ENCODE peak calls at places on chromosome 2, in four cellular contexts. One of them, this sample, is unnamed.

GRCh38 chr2:31304831-31305230 is 70.9 kb downstream of the EHD3 start:
- DNase-seq in dorsolateral prefrontal cortex: no peak
- DNase-seq in HTR-8/SVneo: no peak
- DNase-seq in tibial artery: no peak
- DNase-seq in this sample: no peak

GRCh38 chr2:212364586-212364985 is 174.0 kb downstream of the ERBB4 start:
- DNase-seq in HTR-8/SVneo: no peak
- DNase-seq in tibial artery: no peak
- DNase-seq in dorsolateral prefrontal cortex: no peak
- DNase-seq in this sample: no peak

GRCh38 chr2:96265349-96265839 is 403 bp downstream of the TMEM127 start:
- DNase-seq in dorsolateral prefrontal cortex: peak
- DNase-seq in HTR-8/SVneo: peak
- DNase-seq in tibial artery: peak
- DNase-seq in this sample: no peak

GRCh38 chr2:18924905-18925691 is 335.7 kb upstream of the NT5C1B start:
- DNase-seq in tibial artery: no peak
- DNase-seq in dorsolateral prefrontal cortex: no peak
- DNase-seq in HTR-8/SVneo: peak
- DNase-seq in this sample: no peak

GRCh38 chr2:172516299-172516698 is 39.6 kb upstream of the PDK1 start:
- DNase-seq in dorsolateral prefrontal cortex: no peak
- DNase-seq in HTR-8/SVneo: no peak
- DNase-seq in tibial artery: no peak
- DNase-seq in this sample: no peak

GRCh38 chr2:98952971-98953370 is 16.9 kb upstream of the CRACDL start:
- DNase-seq in tibial artery: no peak
- DNase-seq in dorsolateral prefrontal cortex: no peak
- DNase-seq in HTR-8/SVneo: no peak
- DNase-seq in this sample: no peak

GRCh38 chr2:25493207-25493606 is 151.5 kb upstream of the DNMT3A start:
- DNase-seq in tibial artery: no peak
- DNase-seq in HTR-8/SVneo: no peak
- DNase-seq in dorsolateral prefrontal cortex: no peak
- DNase-seq in this sample: no peak

GRCh38 chr2:72920317-72921087 is 3.2 kb downstream of the EMX1 start:
- DNase-seq in dorsolateral prefrontal cortex: no peak
- DNase-seq in tibial artery: no peak
- DNase-seq in HTR-8/SVneo: no peak
- DNase-seq in this sample: no peak

GRCh38 chr2:55482186-55482945 is 37.2 kb upstream of the CFAP36 start:
- DNase-seq in dorsolateral prefrontal cortex: no peak
- DNase-seq in tibial artery: no peak
- DNase-seq in HTR-8/SVneo: peak
- DNase-seq in this sample: no peak

GRCh38 chr2:68646303-68646702 is 2.9 kb downstream of the PROKR1 start:
- DNase-seq in HTR-8/SVneo: no peak
- DNase-seq in dorsolateral prefrontal cortex: no peak
- DNase-seq in tibial artery: no peak
- DNase-seq in this sample: no peak

GRCh38 chr2:22855081-22855480 is 529.9 kb upstream of the KLHL29 start:
- DNase-seq in HTR-8/SVneo: no peak
- DNase-seq in dorsolateral prefrontal cortex: no peak
- DNase-seq in tibial artery: no peak
- DNase-seq in this sample: peak

GRCh38 chr2:236215761-236216333 is 47.7 kb upstream of the GBX2 start:
- DNase-seq in tibial artery: no peak
- DNase-seq in HTR-8/SVneo: no peak
- DNase-seq in dorsolateral prefrontal cortex: no peak
- DNase-seq in this sample: no peak

GRCh38 chr2:130807659-130808385 is 28.9 kb upstream of the ARHGEF4 start:
- DNase-seq in dorsolateral prefrontal cortex: no peak
- DNase-seq in tibial artery: no peak
- DNase-seq in HTR-8/SVneo: no peak
- DNase-seq in this sample: no peak

GRCh38 chr2:120871016-120871635 is 135.5 kb downstream of the GLI2 start:
- DNase-seq in HTR-8/SVneo: no peak
- DNase-seq in tibial artery: no peak
- DNase-seq in dorsolateral prefrontal cortex: no peak
- DNase-seq in this sample: no peak

GRCh38 chr2:1393321-1393720 is 19.9 kb upstream of the TPO start:
- DNase-seq in tibial artery: no peak
- DNase-seq in HTR-8/SVneo: no peak
- DNase-seq in dorsolateral prefrontal cortex: no peak
- DNase-seq in this sample: no peak

GRCh38 chr2:200905618-200906296 is 16.6 kb downstream of the NIF3L1 start:
- DNase-seq in tibial artery: peak
- DNase-seq in HTR-8/SVneo: peak
- DNase-seq in dorsolateral prefrontal cortex: peak
- DNase-seq in this sample: peak

GRCh38 chr2:195029804-195030654 is 627.0 kb upstream of the SLC39A10 start:
- DNase-seq in dorsolateral prefrontal cortex: no peak
- DNase-seq in tibial artery: no peak
- DNase-seq in HTR-8/SVneo: no peak
- DNase-seq in this sample: no peak

GRCh38 chr2:205612661-205613060 is 69.6 kb upstream of the NRP2 start:
- DNase-seq in tibial artery: no peak
- DNase-seq in dorsolateral prefrontal cortex: no peak
- DNase-seq in HTR-8/SVneo: no peak
- DNase-seq in this sample: no peak

GRCh38 chr2:145599761-145600160 is 1079.8 kb upstream of the ZEB2 start:
- DNase-seq in HTR-8/SVneo: no peak
- DNase-seq in dorsolateral prefrontal cortex: no peak
- DNase-seq in tibial artery: no peak
- DNase-seq in this sample: no peak

GRCh38 chr2:15560404-15560987 is 638 bp downstream of the NBAS start:
- DNase-seq in tibial artery: no peak
- DNase-seq in dorsolateral prefrontal cortex: no peak
- DNase-seq in HTR-8/SVneo: peak
- DNase-seq in this sample: no peak

GRCh38 chr2:240419321-240419720 is 16.1 kb upstream of the GPC1 start:
- DNase-seq in tibial artery: no peak
- DNase-seq in dorsolateral prefrontal cortex: no peak
- DNase-seq in HTR-8/SVneo: no peak
- DNase-seq in this sample: no peak

GRCh38 chr2:64730551-64731305 is 77.0 kb upstream of the SERTAD2 start:
- DNase-seq in HTR-8/SVneo: no peak
- DNase-seq in tibial artery: peak
- DNase-seq in dorsolateral prefrontal cortex: peak
- DNase-seq in this sample: peak

GRCh38 chr2:156538083-156538504 is 101.9 kb downstream of the GPD2 start:
- DNase-seq in HTR-8/SVneo: no peak
- DNase-seq in tibial artery: no peak
- DNase-seq in dorsolateral prefrontal cortex: no peak
- DNase-seq in this sample: no peak

GRCh38 chr2:181281206-181281832 is 175.9 kb upstream of the ITGA4 start:
- DNase-seq in dorsolateral prefrontal cortex: no peak
- DNase-seq in tibial artery: no peak
- DNase-seq in HTR-8/SVneo: no peak
- DNase-seq in this sample: no peak

GRCh38 chr2:201182650-201183372 is at the start of gene CASP10:
- DNase-seq in HTR-8/SVneo: peak
- DNase-seq in dorsolateral prefrontal cortex: no peak
- DNase-seq in tibial artery: no peak
- DNase-seq in this sample: no peak